ENCODE peak calls at places on chromosomes 2 and 18, in five cellular contexts. One of them, this sample, is unnamed. For H3K36me3, the result is how much of the 10 kb centered on the place peaks cover.

GRCh38 chr2:84640386-84640785 is 124.1 kb downstream of the DNAH6 start:
- DNase-seq in BE2C: no peak
- DNase-seq in cardiac muscle cell: no peak
- DNase-seq in heart right ventricle: no peak
- DNase-seq in K562: no peak
- DNase-seq in this sample: no peak

GRCh38 chr2:51219468-51219867 is 187.5 kb upstream of the NRXN1 start:
- DNase-seq in cardiac muscle cell: peak
- DNase-seq in BE2C: no peak
- DNase-seq in K562: no peak
- DNase-seq in heart right ventricle: no peak
- DNase-seq in this sample: peak

GRCh38 chr2:49988816-49989215 is 834.5 kb upstream of the FSHR start:
- DNase-seq in BE2C: no peak
- DNase-seq in cardiac muscle cell: no peak
- DNase-seq in K562: no peak
- DNase-seq in heart right ventricle: no peak
- DNase-seq in this sample: no peak

GRCh38 chr2:132910432-132910831 is 240.4 kb upstream of the LYPD1 start:
- DNase-seq in heart right ventricle: no peak
- DNase-seq in K562: no peak
- DNase-seq in BE2C: no peak
- DNase-seq in cardiac muscle cell: no peak
- DNase-seq in this sample: no peak

GRCh38 chr2:149692837-149693518 is 105.4 kb upstream of the MMADHC start:
- DNase-seq in cardiac muscle cell: no peak
- DNase-seq in BE2C: no peak
- DNase-seq in K562: no peak
- DNase-seq in heart right ventricle: no peak
- DNase-seq in this sample: peak

GRCh38 chr2:160224060-160224459 is 24.0 kb upstream of the ITGB6 start:
- DNase-seq in cardiac muscle cell: peak
- DNase-seq in BE2C: no peak
- DNase-seq in heart right ventricle: no peak
- DNase-seq in K562: peak
- DNase-seq in this sample: peak

GRCh38 chr2:223549215-223549614 is 52.9 kb downstream of the SCG2 start:
- DNase-seq in heart right ventricle: no peak
- DNase-seq in BE2C: peak
- DNase-seq in cardiac muscle cell: peak
- DNase-seq in K562: no peak
- DNase-seq in this sample: peak

GRCh38 chr2:34656632-34657031 is 1057.5 kb upstream of the FAM98A start:
- DNase-seq in K562: no peak
- DNase-seq in cardiac muscle cell: no peak
- DNase-seq in BE2C: no peak
- DNase-seq in heart right ventricle: no peak
- DNase-seq in this sample: no peak

GRCh38 chr2:37635359-37636208 is 35.9 kb downstream of the CDC42EP3 start:
- DNase-seq in cardiac muscle cell: peak
- DNase-seq in K562: no peak
- DNase-seq in BE2C: no peak
- DNase-seq in heart right ventricle: no peak
- DNase-seq in this sample: no peak

GRCh38 chr2:96065381-96065930 is 30.7 kb upstream of the GPAT2 start:
- DNase-seq in heart right ventricle: no peak
- DNase-seq in BE2C: peak
- DNase-seq in K562: no peak
- DNase-seq in cardiac muscle cell: no peak
- DNase-seq in this sample: no peak

GRCh38 chr2:227000123-227000522 is 163.9 kb downstream of the COL4A4 start:
- DNase-seq in heart right ventricle: no peak
- DNase-seq in BE2C: no peak
- DNase-seq in K562: no peak
- DNase-seq in cardiac muscle cell: no peak
- DNase-seq in this sample: no peak

GRCh38 chr18:44725300-44726096 is 44.8 kb downstream of the SETBP1 start:
- DNase-seq in cardiac muscle cell: peak
- DNase-seq in heart right ventricle: peak
- DNase-seq in K562: peak
- DNase-seq in BE2C: no peak
- DNase-seq in this sample: peak

GRCh38 chr18:47413327-47413726 is 161.9 kb upstream of the SKOR2 start:
- DNase-seq in K562: no peak
- DNase-seq in cardiac muscle cell: peak
- DNase-seq in BE2C: no peak
- DNase-seq in heart right ventricle: no peak
- DNase-seq in this sample: no peak

GRCh38 chr18:79872423-79872822 is 74.7 kb downstream of the KCNG2 start:
- DNase-seq in BE2C: no peak
- DNase-seq in heart right ventricle: no peak
- DNase-seq in cardiac muscle cell: no peak
- DNase-seq in K562: no peak
- DNase-seq in this sample: no peak

GRCh38 chr2:40957508-40957907 is 505.6 kb upstream of the SLC8A1 start:
- DNase-seq in K562: no peak
- DNase-seq in heart right ventricle: no peak
- DNase-seq in cardiac muscle cell: peak
- DNase-seq in BE2C: no peak
- DNase-seq in this sample: no peak

GRCh38 chr2:143429932-143430331 is 300.7 kb downstream of the ARHGAP15 start:
- DNase-seq in K562: no peak
- DNase-seq in cardiac muscle cell: peak
- DNase-seq in heart right ventricle: no peak
- DNase-seq in BE2C: no peak
- DNase-seq in this sample: no peak

GRCh38 chr2:239953418-239954061 is 71.6 kb downstream of the NDUFA10 start:
- DNase-seq in cardiac muscle cell: peak
- DNase-seq in K562: no peak
- DNase-seq in heart right ventricle: no peak
- DNase-seq in BE2C: no peak
- DNase-seq in this sample: no peak

GRCh38 chr2:47782557-47783490 is at the start of gene MSH6:
- DNase-seq in cardiac muscle cell: peak
- DNase-seq in heart right ventricle: peak
- DNase-seq in BE2C: peak
- DNase-seq in K562: peak
- DNase-seq in this sample: peak

GRCh38 chr2:47784349-47784851 is 1.5 kb downstream of the MSH6 start:
- DNase-seq in BE2C: no peak
- DNase-seq in K562: no peak
- DNase-seq in cardiac muscle cell: peak
- DNase-seq in heart right ventricle: no peak
- DNase-seq in this sample: peak

GRCh38 chr2:47783491-47784330 is 766 bp downstream of the MSH6 start:
- DNase-seq in heart right ventricle: peak
- DNase-seq in BE2C: peak
- DNase-seq in cardiac muscle cell: peak
- DNase-seq in K562: peak
- DNase-seq in this sample: peak

DNA sequence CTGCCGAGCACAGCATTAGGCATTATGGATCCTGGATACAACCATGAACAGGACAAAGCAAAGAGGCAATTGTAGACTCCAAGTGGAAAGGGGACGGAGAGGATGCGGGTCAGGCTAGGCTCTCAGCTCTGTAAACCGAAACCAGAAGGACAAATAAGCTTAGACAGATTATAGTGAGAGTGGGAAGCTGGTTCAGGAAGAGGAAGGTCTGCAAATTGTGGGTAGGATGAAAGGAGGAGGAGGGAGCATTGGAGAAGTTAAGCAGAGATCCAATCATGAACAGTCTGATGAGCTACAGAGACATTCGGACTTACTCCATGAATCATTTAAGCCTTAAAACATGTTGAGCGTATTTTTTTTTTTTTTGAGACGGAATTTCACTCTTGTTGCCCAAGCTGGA is 3.0 kb downstream of the MSH6 start:
- DNase-seq in K562: no peak
- DNase-seq in BE2C: no peak
- DNase-seq in heart right ventricle: no peak
- DNase-seq in cardiac muscle cell: no peak
- DNase-seq in this sample: peak
- H3K36me3 ChIP-seq in K562: half or more
- H3K36me3 ChIP-seq in BE2C: under half
- H3K36me3 ChIP-seq in heart right ventricle: under half
- H3K36me3 ChIP-seq in cardiac muscle cell: under half
- H3K36me3 ChIP-seq in this sample: under half

GRCh38 chr2:231161252-231162035 is 36.6 kb upstream of the HTR2B start:
- DNase-seq in BE2C: no peak
- DNase-seq in K562: no peak
- DNase-seq in heart right ventricle: no peak
- DNase-seq in cardiac muscle cell: peak
- DNase-seq in this sample: no peak
- H3K36me3 ChIP-seq in BE2C: under half
- H3K36me3 ChIP-seq in K562: half or more
- H3K36me3 ChIP-seq in heart right ventricle: half or more
- H3K36me3 ChIP-seq in cardiac muscle cell: under half
- H3K36me3 ChIP-seq in this sample: under half

GRCh38 chr2:225100269-225100668 is 58.0 kb upstream of the DOCK10 start:
- DNase-seq in heart right ventricle: no peak
- DNase-seq in K562: no peak
- DNase-seq in BE2C: no peak
- DNase-seq in cardiac muscle cell: peak
- DNase-seq in this sample: peak

GRCh38 chr2:225103737-225104141 is 61.5 kb upstream of the DOCK10 start:
- DNase-seq in K562: no peak
- DNase-seq in heart right ventricle: no peak
- DNase-seq in cardiac muscle cell: peak
- DNase-seq in BE2C: no peak
- DNase-seq in this sample: peak

GRCh38 chr2:225104321-225104720 is 62.1 kb upstream of the DOCK10 start:
- DNase-seq in cardiac muscle cell: no peak
- DNase-seq in heart right ventricle: no peak
- DNase-seq in K562: no peak
- DNase-seq in BE2C: no peak
- DNase-seq in this sample: peak

GRCh38 chr2:225097035-225097434 is 54.8 kb upstream of the DOCK10 start:
- DNase-seq in K562: no peak
- DNase-seq in cardiac muscle cell: no peak
- DNase-seq in BE2C: no peak
- DNase-seq in heart right ventricle: no peak
- DNase-seq in this sample: no peak

DNA sequence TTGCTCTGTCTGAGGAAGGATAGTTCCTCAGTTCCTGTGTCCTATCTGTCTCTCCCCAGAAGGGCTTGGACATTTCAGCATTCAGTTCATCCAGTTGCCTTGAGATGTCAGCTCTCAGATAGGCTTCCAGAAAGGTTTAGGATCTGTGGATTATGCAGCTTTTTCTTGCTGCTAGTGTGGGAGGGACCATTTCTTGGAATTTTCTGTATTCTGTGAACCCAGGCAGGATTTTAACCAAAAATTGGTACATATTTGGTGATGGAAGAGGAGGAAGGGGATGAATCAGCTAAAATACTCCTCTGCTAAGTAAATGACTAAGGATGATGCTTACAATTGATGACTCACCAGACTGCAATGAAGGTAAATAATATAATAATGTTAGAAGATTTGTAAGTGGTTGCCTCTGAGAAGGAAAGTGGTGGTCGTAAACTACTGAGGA is 58.6 kb upstream of the DOCK10 start:
- DNase-seq in K562: no peak
- DNase-seq in cardiac muscle cell: peak
- DNase-seq in BE2C: no peak
- DNase-seq in heart right ventricle: no peak
- DNase-seq in this sample: no peak
- H3K36me3 ChIP-seq in K562: under half
- H3K36me3 ChIP-seq in cardiac muscle cell: under half
- H3K36me3 ChIP-seq in BE2C: under half
- H3K36me3 ChIP-seq in heart right ventricle: under half
- H3K36me3 ChIP-seq in this sample: under half

DNA sequence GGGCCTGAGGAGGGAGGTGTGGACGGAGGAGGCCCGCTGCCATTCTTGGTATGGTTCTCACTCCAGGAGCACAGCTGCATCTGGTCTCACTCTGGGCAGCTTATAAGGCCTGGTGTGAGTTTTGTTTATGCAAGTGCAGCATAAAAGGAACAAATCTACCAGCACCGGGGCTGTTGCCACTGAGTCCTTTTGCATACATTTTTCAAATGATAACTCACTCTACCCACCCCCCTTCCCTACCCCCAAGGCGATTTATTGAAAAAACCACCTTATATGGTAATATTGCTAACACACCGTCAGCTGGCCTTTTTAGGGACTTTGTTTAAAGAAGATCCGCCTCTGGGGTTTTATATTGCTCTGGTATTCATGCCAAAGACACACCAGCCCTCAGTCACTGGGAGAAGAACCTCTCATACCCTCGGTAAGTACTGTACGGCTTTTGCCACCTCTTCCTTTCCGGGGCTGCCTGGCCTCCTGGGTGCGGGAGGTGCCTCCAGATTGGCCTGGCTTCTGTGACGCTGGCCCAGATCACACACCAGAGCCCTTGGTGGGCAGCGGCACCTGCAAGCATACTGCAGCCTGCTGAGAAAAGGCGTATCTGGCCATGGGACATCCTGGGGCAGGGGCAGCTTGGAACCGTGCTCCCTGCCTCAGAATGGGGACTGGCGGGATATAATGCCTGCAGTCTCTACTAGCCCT is at the start of gene ACTG2:
- DNase-seq in heart right ventricle: no peak
- DNase-seq in cardiac muscle cell: no peak
- DNase-seq in BE2C: no peak
- DNase-seq in K562: no peak
- DNase-seq in this sample: peak
- H3K36me3 ChIP-seq in heart right ventricle: under half
- H3K36me3 ChIP-seq in cardiac muscle cell: under half
- H3K36me3 ChIP-seq in BE2C: under half
- H3K36me3 ChIP-seq in K562: under half
- H3K36me3 ChIP-seq in this sample: under half

GRCh38 chr2:11891028-11891427 is 144.6 kb downstream of the LPIN1 start:
- DNase-seq in BE2C: no peak
- DNase-seq in heart right ventricle: no peak
- DNase-seq in K562: no peak
- DNase-seq in cardiac muscle cell: no peak
- DNase-seq in this sample: no peak

GRCh38 chr2:11889101-11889850 is 142.8 kb downstream of the LPIN1 start:
- DNase-seq in BE2C: no peak
- DNase-seq in heart right ventricle: no peak
- DNase-seq in K562: no peak
- DNase-seq in cardiac muscle cell: no peak
- DNase-seq in this sample: no peak

GRCh38 chr2:11892041-11892440 is 145.6 kb downstream of the LPIN1 start:
- DNase-seq in heart right ventricle: no peak
- DNase-seq in cardiac muscle cell: no peak
- DNase-seq in K562: peak
- DNase-seq in BE2C: no peak
- DNase-seq in this sample: no peak

GRCh38 chr2:11889854-11890253 is 143.4 kb downstream of the LPIN1 start:
- DNase-seq in heart right ventricle: no peak
- DNase-seq in BE2C: no peak
- DNase-seq in cardiac muscle cell: no peak
- DNase-seq in K562: no peak
- DNase-seq in this sample: no peak

DNA sequence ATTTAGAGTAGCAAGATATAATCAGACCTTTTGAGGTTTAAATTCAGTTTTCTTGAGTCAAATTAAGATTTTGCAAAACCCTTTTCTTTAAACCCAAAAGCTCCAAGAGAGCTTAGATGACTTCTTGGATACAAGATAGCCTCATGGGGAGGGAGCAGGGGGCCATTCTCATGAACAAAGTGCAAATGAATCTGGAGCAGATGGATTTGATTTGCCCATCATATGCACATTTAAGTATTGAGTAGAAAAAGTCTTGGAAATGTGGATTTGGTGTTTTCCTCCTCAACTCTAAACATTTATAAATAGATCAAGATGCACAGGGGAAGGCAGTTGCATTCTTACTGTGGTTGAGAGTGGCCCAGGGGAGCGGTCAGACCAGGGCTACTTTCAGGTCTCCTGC is 145.2 kb downstream of the LPIN1 start:
- DNase-seq in cardiac muscle cell: no peak
- DNase-seq in K562: no peak
- DNase-seq in BE2C: no peak
- DNase-seq in heart right ventricle: no peak
- DNase-seq in this sample: no peak
- H3K36me3 ChIP-seq in cardiac muscle cell: under half
- H3K36me3 ChIP-seq in K562: under half
- H3K36me3 ChIP-seq in BE2C: under half
- H3K36me3 ChIP-seq in heart right ventricle: under half
- H3K36me3 ChIP-seq in this sample: under half

This sample was measured in trophoblast cell.